ENCODE peak calls at places on chromosomes 13 and 19, in ten cellular contexts. J is NB4, R is heart left ventricle, P is fibroblast of villous mesenchyme, N is transverse colon, T is cardiac muscle cell, D is endodermal cell, S is suprapubic skin, W is lower leg skin, A is astrocyte of the spinal cord. I is an unnamed sample.
A peak's percentile ranks its signal among the peaks of the same experiment; 100 is the strongest.

GRCh38 chr13:43561081-43561480 is 225.7 kb downstream of the ENOX1 start:
- DNase-seq in P (no peak), J (no peak), R (no peak), S (no peak), D (no peak), W (no peak), A (no peak), N (no peak), T (no peak), I (no peak)

GRCh38 chr19:3570619-3571018 is 2.1 kb upstream of the HMG20B start:
- DNase-seq in A (no peak), P (no peak), N (no peak), W (no peak), D (no peak), S (no peak), R (no peak), T (no peak), J (no peak), I (no peak)

GRCh38 chr13:20182231-20182846 is 10.4 kb downstream of the GJB2 start:
- DNase-seq in J (peak; percentile 88), T (peak; percentile 84), D (peak; percentile 82), R (no peak), A (peak; percentile 72), W (no peak), S (no peak), N (no peak), P (peak; percentile 76), I (peak; percentile 50)

GRCh38 chr13:80217614-80218456 is 123.1 kb downstream of the SPRY2 start:
- DNase-seq in D (peak; percentile 70), J (no peak), T (no peak), P (peak; percentile 23), R (no peak), W (no peak), S (no peak), A (peak; percentile 71), N (no peak), I (no peak)

GRCh38 chr13:101785858-101786257 is 333.4 kb downstream of the ITGBL1 start:
- DNase-seq in D (peak; percentile 85), T (peak; percentile 61), P (peak; percentile 19), R (peak; percentile 26), J (peak; percentile 36), A (peak; percentile 41), W (no peak), N (no peak), S (no peak), I (peak; percentile 64)

GRCh38 chr19:39125554-39126311 is at the start of gene PAK4:
- DNase-seq in T (peak; percentile 98), S (peak; percentile 99), N (peak; percentile 98), J (peak; percentile 94), R (peak; percentile 98), W (peak; percentile 97), A (peak; percentile 98), P (peak; percentile 97), D (peak; percentile 99), I (peak; percentile 99)

GRCh38 chr13:27022571-27023311 is 148.9 kb downstream of the USP12 start:
- DNase-seq in A (peak; percentile 50), S (peak; percentile 69), T (peak; percentile 48), P (peak; percentile 97), N (no peak), J (no peak), R (no peak), D (peak; percentile 49), W (no peak), I (peak; percentile 26)

GRCh38 chr13:106573855-106574254 is 5.9 kb upstream of the ARGLU1 start:
- DNase-seq in N (peak; percentile 22), P (no peak), S (no peak), D (no peak), R (no peak), J (no peak), W (peak; percentile 38), T (no peak), A (peak; percentile 15), I (peak; percentile 46)

DNA sequence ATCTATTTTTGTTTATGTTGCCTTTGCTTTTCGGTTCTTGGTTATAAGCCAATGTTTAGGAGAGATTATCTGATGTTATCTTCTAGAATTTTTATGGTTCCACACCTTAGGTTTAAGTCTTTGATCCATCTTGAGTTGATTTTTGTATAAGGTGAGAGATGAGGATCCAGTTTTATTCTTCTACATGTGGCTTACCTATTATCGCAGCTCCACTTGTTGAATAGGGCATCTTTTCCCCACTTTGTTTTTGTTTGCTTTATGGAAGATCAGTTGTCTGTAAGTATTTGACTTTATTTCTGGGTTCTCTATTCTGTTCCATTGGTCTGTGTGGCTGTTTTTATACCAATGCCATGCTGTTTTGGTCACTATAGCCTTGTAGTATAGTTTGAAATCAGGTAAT is 927.0 kb downstream of the UQCRFS1 start:
- DNase-seq in R (no peak), N (no peak), W (no peak), P (no peak), J (no peak), A (no peak), D (no peak), S (no peak), T (no peak), I (no peak)
- H3K4me3 ChIP-seq in R (no peak overlapping the region), N (no peak overlapping the region), W (no peak overlapping the region), P (no peak overlapping the region), J (no peak overlapping the region), A (no peak overlapping the region), D (no peak overlapping the region), S (no peak overlapping the region), T (no peak overlapping the region), I (no peak overlapping the region)

GRCh38 chr13:28548872-28549271 is 53.9 kb upstream of the FLT1 start:
- DNase-seq in A (no peak), T (no peak), R (no peak), P (no peak), D (peak; percentile 74), N (no peak), W (no peak), J (no peak), S (no peak), I (no peak)
- TF ChIP-seq CTCF in A (peak; percentile 4), T (peak; percentile 7), R (no peak), P (peak; percentile 27), D (peak; percentile 64), N (no peak), W (no peak), J (no peak), S (no peak), I (no peak)

DNA sequence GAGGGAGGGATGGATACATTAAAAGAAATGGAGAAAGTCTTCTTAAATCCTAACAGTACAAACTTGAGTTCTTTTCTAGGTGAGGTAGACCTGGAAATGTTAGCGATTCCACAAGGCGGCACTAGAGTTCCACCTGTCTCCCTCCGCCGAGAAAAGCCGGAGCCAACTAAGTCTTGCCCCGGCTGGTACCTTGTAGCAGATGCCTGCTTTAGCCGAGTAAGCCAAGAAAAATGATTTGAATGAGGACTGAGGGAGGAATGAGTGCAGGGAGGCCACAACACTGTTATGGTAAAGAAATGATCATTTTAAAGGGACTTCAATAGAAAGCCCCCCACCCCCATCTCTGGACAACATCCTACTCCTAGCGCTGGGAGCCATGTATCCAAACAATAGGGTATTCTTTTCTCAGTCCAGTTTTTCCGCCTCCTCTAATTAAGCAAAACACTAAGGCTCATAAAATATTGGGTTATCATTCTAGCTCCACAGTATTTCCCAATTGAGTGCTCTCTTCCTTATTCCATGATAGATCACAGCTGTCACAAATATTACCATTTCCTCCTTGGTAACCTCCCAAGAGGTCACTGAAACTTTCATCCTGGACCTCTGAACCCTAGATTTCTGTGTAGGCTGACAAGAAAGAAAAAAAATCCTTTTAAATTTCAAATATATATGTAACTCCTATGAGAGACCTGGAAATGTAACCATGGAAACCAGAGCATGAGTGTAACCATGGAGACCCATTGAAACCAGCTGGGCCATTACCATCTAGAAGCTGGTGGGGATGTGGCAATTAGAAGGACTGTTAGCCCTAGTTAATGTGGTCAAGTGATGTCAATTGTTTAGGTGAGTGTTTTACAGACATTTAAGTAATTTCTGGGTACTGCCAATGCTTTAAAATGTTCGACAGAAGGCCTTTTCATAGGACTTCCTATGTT is 58.3 kb downstream of the GPALPP1 start:
- DNase-seq in J (peak; percentile 82), A (peak; percentile 85), D (peak; percentile 92), T (peak; percentile 85), N (peak; percentile 84), W (peak; percentile 80), S (no peak), P (peak; percentile 84), R (peak; percentile 71), I (peak; percentile 83)
- H3K4me3 ChIP-seq in J (no peak overlapping the region), A (peak overlapping the region; percentile 54), D (peak overlapping the region; percentile 78), T (peak overlapping the region; percentile 47), N (peak overlapping the region; percentile 37), W (no peak overlapping the region), S (peak overlapping the region; percentile 42), P (peak overlapping the region; percentile 66), R (peak overlapping the region; percentile 37), I (peak overlapping the region; percentile 45)

GRCh38 chr19:15443838-15444237 is 5.9 kb downstream of the WIZ start:
- DNase-seq in W (no peak), J (no peak), R (peak; percentile 36), T (no peak), N (no peak), D (no peak), S (no peak), A (no peak), P (no peak), I (no peak)

GRCh38 chr19:15439821-15440641 is 9.7 kb downstream of the WIZ start:
- DNase-seq in R (no peak), W (no peak), N (no peak), A (no peak), T (no peak), J (no peak), S (no peak), P (no peak), D (no peak), I (no peak)

GRCh38 chr19:15441317-15441716 is 8.4 kb downstream of the WIZ start:
- DNase-seq in T (no peak), A (no peak), D (no peak), N (no peak), W (no peak), R (no peak), P (no peak), S (no peak), J (peak; percentile 35), I (no peak)

GRCh38 chr19:15443325-15443724 is 6.4 kb downstream of the WIZ start:
- DNase-seq in A (no peak), W (no peak), P (no peak), J (no peak), N (no peak), D (no peak), S (no peak), T (no peak), R (no peak), I (no peak)

GRCh38 chr19:15442142-15442920 is 7.4 kb downstream of the WIZ start:
- DNase-seq in S (no peak), N (no peak), R (no peak), W (no peak), P (no peak), D (no peak), J (no peak), T (no peak), A (no peak), I (no peak)
- TF ChIP-seq CTCF in S (no peak), N (no peak), R (no peak), W (no peak), P (no peak), D (no peak), J (no peak), T (no peak), A (no peak), I (no peak)